ENCODE peak calls at places on chromosomes 13 and 19, in four cellular contexts. Q is stimulated activated CD8-positive, alpha-beta memory T cell treated with anti-CD3 and anti-CD28 coated beads, Interleukin-7, amount 100 ng/mL, for 1 hour; I is activated effector memory CD4-positive, alpha-beta T cell treated with anti-CD3 and anti-CD28 coated beads, Interleukin-2, amount 50 U/mL, for 16 hours; V is mesothelial cell of epicardium. M is an unnamed sample.

GRCh38 chr19:31518626-31519025 is 169.4 kb upstream of the TSHZ3 start:
- DNase-seq in V (peak; percentile 35), I (no peak), Q (no peak), M (no peak)

GRCh38 chr13:92656103-92656502 is 570.5 kb upstream of the GPC6 start:
- DNase-seq in V (no peak), Q (no peak), I (no peak), M (no peak)

GRCh38 chr13:98576215-98576945 is 527 bp downstream of the STK24 start:
- DNase-seq in Q (no peak), V (peak; percentile 65), I (peak; percentile 78), M (peak; percentile 87)

GRCh38 chr19:12090807-12091206 is 26.3 kb downstream of the ZNF844 start:
- DNase-seq in I (peak; percentile 84), V (peak; percentile 80), Q (peak; percentile 6), M (no peak)

GRCh38 chr19:51691122-51692064 is 1.7 kb upstream of the SPACA6 start:
- DNase-seq in V (no peak), Q (no peak), I (no peak), M (no peak)

GRCh38 chr19:29404951-29405727 is 120.7 kb upstream of the VSTM2B start:
- DNase-seq in V (peak; percentile 72), Q (no peak), I (no peak), M (no peak)

GRCh38 chr13:36549126-36549702 is 116.9 kb downstream of the CCNA1 start:
- DNase-seq in Q (no peak), V (no peak), I (no peak), M (no peak)

GRCh38 chr19:6064703-6065073 is 45.6 kb downstream of the RFX2 start:
- DNase-seq in V (no peak), Q (no peak), I (no peak), M (no peak)

GRCh38 chr19:11387154-11388034 is 3.3 kb upstream of the EPOR start:
- DNase-seq in I (no peak), Q (no peak), V (no peak), M (no peak)

GRCh38 chr19:7623725-7624603 is 5.4 kb downstream of the XAB2 start:
- DNase-seq in Q (no peak), V (no peak), I (no peak), M (no peak)

GRCh38 chr13:101398191-101398590 is 18.1 kb downstream of the NALCN start:
- DNase-seq in V (no peak), Q (no peak), I (no peak), M (no peak)

GRCh38 chr13:111661776-111662175 is 341.3 kb downstream of the TEX29 start:
- DNase-seq in Q (no peak), I (peak; percentile 47), V (no peak), M (peak; percentile 50)

GRCh38 chr19:7874080-7874856 is at the start of gene PRR36:
- DNase-seq in V (peak; percentile 83), Q (no peak), I (no peak), M (no peak)

GRCh38 chr13:80979035-80979641 is 638.2 kb upstream of the SPRY2 start:
- DNase-seq in Q (no peak), V (peak; percentile 42), I (no peak), M (no peak)

GRCh38 chr19:13055213-13056051 is 47.2 kb downstream of the LYL1 start:
- DNase-seq in V (peak; percentile 83), I (no peak), Q (no peak), M (peak; percentile 89)

GRCh38 chr19:7647156-7647555 is 10.2 kb downstream of the STXBP2 start:
- DNase-seq in I (no peak), Q (no peak), V (no peak), M (no peak)

GRCh38 chr13:99056381-99057014 is 78.6 kb upstream of the DOCK9 start:
- DNase-seq in I (no peak), Q (no peak), V (no peak), M (no peak)

GRCh38 chr13:114109646-114110045 is 22.8 kb downstream of the RASA3 start:
- DNase-seq in I (peak; percentile 78), V (no peak), Q (no peak), M (no peak)

GRCh38 chr13:110430391-110431338 is 123.6 kb downstream of the COL4A2 start:
- DNase-seq in I (no peak), V (no peak), Q (no peak), M (no peak)

GRCh38 chr13:52085416-52085815 is 43.5 kb downstream of the NEK5 start:
- DNase-seq in Q (no peak), V (no peak), I (no peak), M (no peak)

GRCh38 chr13:41130356-41130755 is 2.2 kb downstream of the KBTBD6 start:
- DNase-seq in V (no peak), I (no peak), Q (no peak), M (no peak)

GRCh38 chr13:67651908-67652307 is 421.8 kb upstream of the PCDH9 start:
- DNase-seq in Q (no peak), V (no peak), I (no peak), M (no peak)

GRCh38 chr13:96284971-96285370 is 195.1 kb downstream of the HS6ST3 start:
- DNase-seq in I (no peak), Q (no peak), V (no peak), M (no peak)

GRCh38 chr13:98976338-98976737 is 1.5 kb downstream of the DOCK9 start:
- DNase-seq in I (no peak), V (no peak), Q (no peak), M (no peak)

GRCh38 chr19:4531562-4532165 is 3.4 kb downstream of the PLIN5 start:
- DNase-seq in I (no peak), Q (no peak), V (no peak), M (no peak)

GRCh38 chr19:45311640-45312039 is 11.0 kb downstream of the CKM start:
- DNase-seq in V (no peak), Q (no peak), I (no peak), M (no peak)

GRCh38 chr19:1657632-1658445 is 5.4 kb upstream of the TCF3 start:
- DNase-seq in I (no peak), Q (no peak), V (no peak), M (no peak)

GRCh38 chr13:98141938-98142426 is 912 bp upstream of the FARP1 start:
- DNase-seq in Q (no peak), I (no peak), V (no peak), M (no peak)

GRCh38 chr19:19444694-19445155 is 39.2 kb downstream of the GATAD2A start:
- DNase-seq in I (peak; percentile 68), Q (no peak), V (no peak), M (no peak)

GRCh38 chr19:30620354-30620753 is 248.2 kb downstream of the ZNF536 start:
- DNase-seq in V (no peak), Q (no peak), I (no peak), M (no peak)

GRCh38 chr13:41332829-41333228 is 21.8 kb downstream of the NAA16 start:
- DNase-seq in Q (no peak), V (no peak), I (no peak), M (no peak)

GRCh38 chr19:17415107-17415506 is 4.7 kb upstream of the MVB12A start:
- DNase-seq in V (no peak), Q (no peak), I (no peak), M (no peak)

GRCh38 chr13:112729408-112729807 is 39.6 kb downstream of the ATP11A start:
- DNase-seq in I (no peak), Q (no peak), V (no peak), M (no peak)

GRCh38 chr13:82330499-82330898 is 1551.8 kb downstream of the SLITRK1 start:
- DNase-seq in V (no peak), I (no peak), Q (no peak), M (no peak)